ENCODE peak calls at places on chromosomes 12 and 14, in seven cellular contexts. X, F, K, R, S, H and A are unnamed samples.

GRCh38 chr12:76636141-76636692 is 76.6 kb upstream of the OSBPL8 start:
- DNase-seq in X (peak; percentile 40), F (no peak), K (no peak), R (no peak), S (peak; percentile 87), H (no peak), A (peak; percentile 3)

GRCh38 chr12:64270411-64270810 is 48.3 kb upstream of the KICS2 start:
- DNase-seq in X (no peak), F (no peak), K (no peak), R (no peak), S (no peak), H (no peak), A (no peak)

GRCh38 chr14:49858383-49858782 is 5.8 kb upstream of the NEMF start:
- DNase-seq in X (no peak), F (no peak), K (no peak), R (no peak), S (no peak), H (no peak), A (no peak)

GRCh38 chr12:46585854-46586621 is 213.5 kb upstream of the SLC38A2 start:
- DNase-seq in X (peak; percentile 92), F (peak; percentile 53), K (peak; percentile 81), R (peak; percentile 85), S (peak; percentile 88), H (no peak), A (no peak)

GRCh38 chr12:25040593-25040992 is 91.7 kb upstream of the BCAT1 start:
- DNase-seq in X (no peak), F (no peak), K (no peak), R (no peak), S (no peak), H (no peak), A (no peak)

GRCh38 chr14:95547626-95548327 is 12.9 kb downstream of the GLRX5 start:
- DNase-seq in X (peak; percentile 66), F (no peak), K (peak; percentile 47), R (peak; percentile 52), S (peak; percentile 91), H (no peak), A (peak; percentile 81)

GRCh38 chr12:4027412-4027811 is 154.2 kb upstream of the PARP11 start:
- DNase-seq in X (peak; percentile 7), F (no peak), K (peak; percentile 38), R (no peak), S (no peak), H (no peak), A (no peak)

GRCh38 chr14:74988131-74988530 is 14.6 kb upstream of the EIF2B2 start:
- DNase-seq in X (peak; percentile 75), F (no peak), K (peak; percentile 22), R (no peak), S (peak; percentile 71), H (no peak), A (peak; percentile 89)

GRCh38 chr14:92991536-92991935 is 68.6 kb downstream of the CHGA start:
- DNase-seq in X (no peak), F (no peak), K (no peak), R (no peak), S (no peak), H (no peak), A (no peak)

GRCh38 chr14:61076531-61076930 is 95.5 kb downstream of the SLC38A6 start:
- DNase-seq in X (peak; percentile 38), F (no peak), K (no peak), R (no peak), S (no peak), H (no peak), A (no peak)

GRCh38 chr12:11717533-11717961 is 68.1 kb downstream of the ETV6 start:
- DNase-seq in X (peak; percentile 72), F (no peak), K (peak; percentile 91), R (no peak), S (no peak), H (no peak), A (peak; percentile 23)

GRCh38 chr12:68368332-68368731 is 36.2 kb upstream of the MDM1 start:
- DNase-seq in X (no peak), F (no peak), K (no peak), R (no peak), S (no peak), H (no peak), A (no peak)

GRCh38 chr12:46218509-46219095 is 50.2 kb downstream of the SLC38A1 start:
- DNase-seq in X (no peak), F (no peak), K (no peak), R (no peak), S (no peak), H (no peak), A (peak; percentile 62)

GRCh38 chr14:26180221-26180620 is 417.6 kb downstream of the NOVA1 start:
- DNase-seq in X (no peak), F (no peak), K (no peak), R (no peak), S (no peak), H (no peak), A (no peak)

GRCh38 chr12:4320287-4320858 is 640 bp upstream of the TIGAR start:
- DNase-seq in X (no peak), F (peak; percentile 11), K (no peak), R (no peak), S (no peak), H (no peak), A (peak; percentile 74)

GRCh38 chr14:52740751-52741150 is 10.8 kb downstream of the STYX start:
- DNase-seq in X (no peak), F (no peak), K (no peak), R (no peak), S (no peak), H (no peak), A (no peak)

GRCh38 chr14:51167587-51168219 is 72.3 kb upstream of the TMX1 start:
- DNase-seq in X (no peak), F (no peak), K (peak; percentile 75), R (no peak), S (no peak), H (no peak), A (no peak)

GRCh38 chr12:76329606-76330005 is 18.6 kb downstream of the BBS10 start:
- DNase-seq in X (no peak), F (no peak), K (no peak), R (no peak), S (no peak), H (no peak), A (no peak)

GRCh38 chr14:102159841-102160240 is 20.1 kb downstream of the WDR20 start:
- DNase-seq in X (no peak), F (no peak), K (no peak), R (no peak), S (no peak), H (no peak), A (no peak)

GRCh38 chr12:64584173-64584555 is 26.1 kb upstream of the RASSF3 start:
- DNase-seq in X (no peak), F (no peak), K (no peak), R (no peak), S (peak; percentile 26), H (no peak), A (no peak)

GRCh38 chr12:120686151-120686689 is 729 bp upstream of the MLEC start:
- DNase-seq in X (peak; percentile 96), F (peak; percentile 97), K (peak; percentile 98), R (peak; percentile 99), S (peak; percentile 99), H (peak; percentile 95), A (peak; percentile 99)
- H3K4ac ChIP-seq in X (peak overlapping the region; percentile 98), F (peak overlapping the region; percentile 58), K (peak overlapping the region; percentile 96), R (no peak overlapping the region), S (no peak overlapping the region), H (peak overlapping the region; percentile 24), A (peak overlapping the region; percentile 57)

GRCh38 chr12:122949816-122950215 is 16.4 kb downstream of the ABCB9 start:
- DNase-seq in X (no peak), F (no peak), K (no peak), R (no peak), S (no peak), H (no peak), A (no peak)
- H2AK5ac ChIP-seq in X (no peak overlapping the region), F (peak overlapping the region; percentile 31), K (peak overlapping the region; percentile 4), R (no peak overlapping the region), S (no peak overlapping the region), H (no peak overlapping the region), A (no peak overlapping the region)

GRCh38 chr14:62692490-62693106 is 352.7 kb downstream of the KCNH5 start:
- DNase-seq in X (peak; percentile 51), F (no peak), K (peak; percentile 60), R (no peak), S (no peak), H (no peak), A (no peak)
- H3K4ac ChIP-seq in X (peak overlapping the region; percentile 77), F (no peak overlapping the region), K (peak overlapping the region; percentile 35), R (no peak overlapping the region), S (peak overlapping the region; percentile 70), H (no peak overlapping the region), A (no peak overlapping the region)

DNA sequence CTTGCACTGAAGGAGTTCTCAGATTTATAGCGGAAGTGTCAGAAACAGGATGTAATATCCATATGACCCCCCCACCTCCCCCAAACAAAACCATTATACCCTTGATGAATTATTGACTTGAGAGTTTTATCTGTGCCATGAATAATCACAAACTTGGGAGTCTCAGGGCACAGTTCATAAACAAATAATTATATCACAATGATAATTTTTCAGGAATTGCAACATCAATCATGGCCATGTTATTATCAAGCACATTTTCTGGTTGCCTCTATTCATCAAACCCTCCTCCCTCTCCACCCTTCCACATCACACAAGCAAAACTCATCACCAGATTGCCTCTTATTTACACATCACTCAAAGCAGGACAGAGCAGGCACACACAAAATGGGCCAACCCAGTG is 141.4 kb downstream of the EGLN3 start:
- DNase-seq in X (no peak), F (no peak), K (no peak), R (no peak), S (no peak), H (no peak), A (no peak)
- H2AK5ac ChIP-seq in X (no peak overlapping the region), F (no peak overlapping the region), K (no peak overlapping the region), R (no peak overlapping the region), S (no peak overlapping the region), H (no peak overlapping the region), A (no peak overlapping the region)

GRCh38 chr12:88703790-88704189 is 123.5 kb upstream of the KITLG start:
- DNase-seq in X (no peak), F (no peak), K (peak; percentile 15), R (no peak), S (no peak), H (no peak), A (peak; percentile 9)
- H3K4ac ChIP-seq in X (no peak overlapping the region), F (no peak overlapping the region), K (no peak overlapping the region), R (no peak overlapping the region), S (no peak overlapping the region), H (no peak overlapping the region), A (no peak overlapping the region)